ENCODE peak calls at places on chromosome 6, in ten cellular contexts. G is left lung; J is CD8-positive, alpha-beta memory T cell; I is thoracic aorta; H is fibroblast of lung; L is CD4-positive, CD25-positive, alpha-beta regulatory T cell; E is psoas muscle; Z is body of pancreas; R is IMR-90; D is A549. X is an unnamed sample. For H3K4me1, the result is how much of the 10 kb centered on the place peaks cover.

GRCh38 chr6:41712651-41713103 is 22.7 kb downstream of the TFEB start:
- DNase-seq in G (peak), J (no peak), I (peak), H (peak), L (no peak), E (peak), Z (peak), R (no peak), D (peak), X (no peak)

GRCh38 chr6:141394125-141394536 is 738.6 kb upstream of the GJE1 start:
- DNase-seq in G (no peak), J (no peak), I (no peak), H (no peak), L (no peak), E (no peak), Z (no peak), R (no peak), D (no peak), X (no peak)

GRCh38 chr6:9126845-9127560 is 691.7 kb upstream of the SLC35B3 start:
- DNase-seq in G (no peak), J (no peak), I (no peak), H (peak), L (no peak), E (no peak), Z (no peak), R (peak), D (peak), X (no peak)

GRCh38 chr6:49801525-49801924 is 14.4 kb upstream of the PGK2 start:
- DNase-seq in G (no peak), J (no peak), I (no peak), H (no peak), L (no peak), E (no peak), Z (no peak), R (no peak), D (no peak), X (no peak)

GRCh38 chr6:49001856-49002255 is 461.2 kb downstream of the MMUT start:
- DNase-seq in G (no peak), J (no peak), I (no peak), H (peak), L (no peak), E (no peak), Z (no peak), R (peak), D (no peak), X (no peak)

GRCh38 chr6:162964703-162965140 is 236.9 kb downstream of the PACRG start:
- DNase-seq in G (peak), J (no peak), I (no peak), H (peak), L (no peak), E (peak), Z (peak), R (peak), D (no peak), X (no peak)

GRCh38 chr6:84663866-84664265 is 100.5 kb downstream of the TBX18 start:
- DNase-seq in G (no peak), J (no peak), I (no peak), H (peak), L (no peak), E (no peak), Z (no peak), R (no peak), D (no peak), X (no peak)

GRCh38 chr6:1970151-1970561 is 275.2 kb downstream of the GMDS start:
- DNase-seq in G (no peak), J (no peak), I (no peak), H (peak), L (no peak), E (no peak), Z (no peak), R (peak), D (no peak), X (no peak)

GRCh38 chr6:112249489-112249888 is 4.9 kb downstream of the LAMA4 start:
- DNase-seq in G (no peak), J (no peak), I (no peak), H (peak), L (no peak), E (no peak), Z (no peak), R (peak), D (no peak), X (no peak)

GRCh38 chr6:112243861-112244415 is 10.4 kb downstream of the LAMA4 start:
- DNase-seq in G (no peak), J (no peak), I (no peak), H (no peak), L (no peak), E (peak), Z (no peak), R (no peak), D (no peak), X (no peak)

GRCh38 chr6:112245511-112246203 is 8.7 kb downstream of the LAMA4 start:
- DNase-seq in G (no peak), J (no peak), I (no peak), H (peak), L (no peak), E (no peak), Z (no peak), R (peak), D (no peak), X (no peak)

GRCh38 chr6:112244428-112244827 is 9.9 kb downstream of the LAMA4 start:
- DNase-seq in G (no peak), J (no peak), I (no peak), H (no peak), L (no peak), E (no peak), Z (no peak), R (no peak), D (no peak), X (no peak)

DNA sequence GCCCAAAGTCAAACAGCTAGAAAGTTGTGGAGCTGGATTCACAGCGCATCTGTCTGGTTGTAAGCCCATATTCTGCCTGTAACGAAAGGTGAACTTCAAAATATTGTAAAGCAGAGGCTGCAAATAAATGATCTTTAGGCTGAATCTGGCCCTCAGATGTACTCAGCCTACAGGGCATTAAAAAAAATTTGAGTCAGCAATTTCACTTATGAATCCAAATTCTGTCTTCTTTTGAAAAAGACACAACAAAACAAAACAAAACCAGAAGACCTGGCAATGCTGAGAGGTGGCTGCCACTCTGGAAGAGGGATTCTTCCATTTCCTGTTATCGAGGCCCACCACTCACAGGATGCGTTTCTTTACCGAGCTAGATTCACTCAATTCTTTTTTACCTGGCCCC is 7.1 kb downstream of the LAMA4 start:
- DNase-seq in G (no peak), J (no peak), I (no peak), H (no peak), L (no peak), E (no peak), Z (no peak), R (no peak), D (no peak), X (no peak)
- H3K4me1 ChIP-seq in G (under half), J (under half), I (half or more), H (under half), L (under half), E (under half), Z (under half), R (under half), D (under half), X (under half)

GRCh38 chr6:35272005-35272404 is 12.5 kb downstream of the ZNF76 start:
- DNase-seq in G (no peak), J (no peak), I (no peak), H (no peak), L (no peak), E (no peak), Z (no peak), R (no peak), D (no peak), X (no peak)
- H3K4me1 ChIP-seq in G (under half), J (under half), I (under half), H (under half), L (under half), E (under half), Z (under half), R (under half), D (under half), X (under half)

DNA sequence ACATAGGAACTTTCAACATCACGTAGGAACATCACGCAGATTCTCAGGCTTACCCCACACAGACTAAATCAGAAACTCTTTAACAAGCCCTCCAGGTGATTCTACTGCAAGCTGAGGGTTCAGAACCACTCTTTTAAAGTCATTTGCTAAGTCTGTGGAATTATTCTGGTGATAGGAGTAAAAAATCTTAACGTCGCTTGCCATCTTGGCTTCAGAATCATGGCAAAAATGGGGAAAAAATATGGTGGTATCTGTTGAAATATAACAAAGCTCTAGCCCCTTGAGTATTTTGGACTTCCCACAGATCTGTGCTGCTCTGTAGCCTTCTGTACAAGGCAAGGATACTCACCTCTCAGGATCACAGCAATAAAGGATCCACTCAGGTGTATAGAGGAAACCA is 17.4 kb downstream of the FOXO3 start:
- DNase-seq in G (no peak), J (no peak), I (no peak), H (no peak), L (no peak), E (no peak), Z (no peak), R (no peak), D (no peak), X (no peak)
- H3K4me1 ChIP-seq in G (half or more), J (half or more), I (half or more), H (under half), L (under half), E (half or more), Z (half or more), R (under half), D (under half), X (under half)

DNA sequence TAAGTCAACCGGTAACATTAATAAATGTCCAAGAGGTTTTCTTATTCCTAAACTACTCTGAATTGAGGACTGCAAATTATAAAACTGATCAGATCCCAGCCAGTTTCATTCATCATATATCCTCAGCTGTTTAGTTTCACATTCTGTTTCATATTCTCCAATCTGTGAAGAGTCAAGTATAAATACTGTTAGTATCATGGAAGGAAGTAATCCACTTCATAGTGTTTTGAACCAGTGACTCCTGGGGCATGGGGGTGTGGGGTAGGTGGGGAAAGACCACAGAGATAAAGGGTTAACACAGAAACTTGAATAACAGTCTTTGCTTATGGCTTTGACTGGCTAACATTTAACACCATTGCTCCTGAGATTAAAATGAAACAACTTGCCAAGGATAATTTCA is 69.9 kb downstream of the FYN start:
- DNase-seq in G (no peak), J (no peak), I (no peak), H (no peak), L (peak), E (no peak), Z (no peak), R (no peak), D (no peak), X (no peak)
- H3K4me1 ChIP-seq in G (under half), J (half or more), I (under half), H (under half), L (half or more), E (under half), Z (under half), R (under half), D (under half), X (under half)

DNA sequence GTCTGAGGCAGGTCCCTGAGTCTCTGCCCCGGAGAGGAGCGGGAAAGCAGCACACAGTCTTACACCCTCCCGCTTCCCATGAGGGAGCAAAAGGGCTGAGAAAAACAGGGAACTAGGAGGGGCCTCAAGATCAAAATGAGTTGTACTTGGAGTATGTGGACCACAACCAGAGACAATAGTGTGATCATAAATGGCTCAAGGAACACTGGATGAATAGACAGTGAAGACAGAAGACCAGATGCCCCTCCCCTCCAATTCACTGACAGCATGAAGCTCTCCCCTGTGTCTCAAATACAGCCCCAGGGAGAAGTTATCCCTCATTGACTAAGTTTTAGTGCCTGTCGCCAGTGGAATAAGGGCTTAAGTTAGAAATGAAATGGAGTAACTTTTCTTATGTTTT is 191.0 kb downstream of the TFAP2A start:
- DNase-seq in G (no peak), J (no peak), I (no peak), H (no peak), L (no peak), E (no peak), Z (no peak), R (no peak), D (no peak), X (no peak)
- H3K4me1 ChIP-seq in G (under half), J (under half), I (under half), H (under half), L (under half), E (under half), Z (under half), R (under half), D (under half), X (under half)

GRCh38 chr6:15898693-15899092 is 230.2 kb upstream of the MYLIP start:
- DNase-seq in G (no peak), J (no peak), I (no peak), H (no peak), L (no peak), E (no peak), Z (no peak), R (no peak), D (no peak), X (no peak)
- H3K4me1 ChIP-seq in G (under half), J (under half), I (under half), H (under half), L (under half), E (under half), Z (under half), R (under half), D (under half), X (under half)

DNA sequence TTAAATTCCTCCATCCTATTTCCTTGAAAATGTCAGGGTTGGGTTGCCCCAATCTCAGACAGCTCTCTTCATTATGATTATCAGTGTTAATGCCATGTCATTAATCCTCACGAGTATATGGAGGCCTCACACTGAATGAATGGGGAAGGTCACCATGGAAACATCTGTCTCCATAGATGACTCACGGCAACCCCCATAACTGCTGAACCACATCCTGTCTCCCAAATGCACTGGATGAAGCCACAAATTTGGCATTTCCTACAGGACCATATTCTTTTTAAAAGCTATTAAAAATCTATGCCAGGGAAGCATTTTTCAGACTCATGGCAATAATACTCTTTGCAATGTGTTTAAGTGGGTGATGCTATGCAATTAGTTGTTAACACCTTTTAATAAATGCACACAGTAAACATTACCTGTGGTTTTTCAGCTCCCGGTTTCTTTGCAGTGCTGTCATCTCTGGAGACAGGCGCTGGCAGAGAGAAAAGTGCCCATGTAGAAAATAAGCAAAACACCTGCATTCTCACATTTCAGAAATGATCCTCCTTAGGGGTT is 80.1 kb upstream of the PTPRK start:
- DNase-seq in G (no peak), J (no peak), I (no peak), H (peak), L (no peak), E (no peak), Z (no peak), R (peak), D (peak), X (no peak)
- H3K4me1 ChIP-seq in G (under half), J (under half), I (under half), H (under half), L (under half), E (under half), Z (under half), R (under half), D (under half), X (under half)

X was measured in Caco-2.